ENCODE peak calls at places on chromosomes 5 and 9, in four cellular contexts. D, R, P and O are unnamed samples.

GRCh38 chr5:94707359-94707758 is 88.9 kb downstream of the SLF1 start:
- DNase-seq in D (no peak), R (no peak), P (no peak), O (no peak)

GRCh38 chr9:116323571-116323970 is 170.0 kb downstream of the PAPPA start:
- DNase-seq in D (no peak), R (no peak), P (no peak), O (no peak)

GRCh38 chr9:93680445-93681315 is 104.3 kb downstream of the PHF2 start:
- DNase-seq in D (no peak), R (peak), P (no peak), O (no peak)

GRCh38 chr9:469672-470040 is 255.0 kb downstream of the DOCK8 start:
- DNase-seq in D (no peak), R (peak), P (no peak), O (no peak)

GRCh38 chr9:28037968-28038367 is 464.7 kb upstream of the C9orf72 start:
- DNase-seq in D (no peak), R (no peak), P (no peak), O (no peak)

GRCh38 chr5:64869419-64869818 is 100.7 kb downstream of the CWC27 start:
- DNase-seq in D (no peak), R (no peak), P (no peak), O (peak)

GRCh38 chr5:56908942-56909293 is 478 bp upstream of the SETD9 start:
- DNase-seq in D (no peak), R (no peak), P (no peak), O (peak)

GRCh38 chr5:123460296-123460729 is 37.1 kb upstream of the CEP120 start:
- DNase-seq in D (no peak), R (no peak), P (no peak), O (peak)

GRCh38 chr9:128125575-128126354 is 1.8 kb downstream of the PTGES2 start:
- DNase-seq in D (no peak), R (no peak), P (no peak), O (no peak)

GRCh38 chr9:125911861-125912260 is 164.7 kb downstream of the PBX3 start:
- DNase-seq in D (no peak), R (no peak), P (no peak), O (no peak)

DNA sequence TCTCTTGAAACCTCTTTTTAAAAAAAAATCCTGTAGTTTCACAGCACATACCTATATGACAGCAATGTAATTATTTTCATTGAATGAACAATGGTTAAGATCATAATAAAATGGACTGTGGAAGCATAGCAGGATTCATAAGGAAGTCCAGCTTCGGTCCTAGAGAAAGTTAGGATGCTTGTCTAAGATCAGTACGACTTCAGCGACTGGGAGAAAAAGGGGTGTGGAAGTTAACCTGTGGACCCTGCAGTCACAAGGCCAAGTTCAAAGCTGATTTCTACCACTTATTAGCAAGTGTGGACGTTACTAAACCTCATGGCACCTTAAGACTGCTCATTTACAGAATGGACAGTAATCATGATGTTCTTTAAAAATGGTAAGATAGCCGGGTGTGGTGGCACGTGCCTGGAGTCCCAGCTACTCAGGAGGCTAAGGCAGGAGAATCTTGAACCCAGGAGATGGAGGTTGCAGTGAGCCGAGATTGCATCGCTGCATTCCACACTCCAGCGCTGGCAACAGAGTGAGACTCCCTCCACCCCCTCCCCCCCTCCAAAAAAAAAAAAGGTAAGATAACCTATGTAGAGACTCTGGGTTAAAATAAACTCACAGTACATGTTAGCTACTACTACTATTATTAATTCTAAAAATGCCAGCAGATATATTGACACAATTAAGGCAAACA is 71.6 kb upstream of the PCA3 start:
- DNase-seq in D (no peak), R (peak), P (no peak), O (no peak)
- H2AFZ ChIP-seq in D (no peak), R (peak), P (no peak), O (no peak)

DNA sequence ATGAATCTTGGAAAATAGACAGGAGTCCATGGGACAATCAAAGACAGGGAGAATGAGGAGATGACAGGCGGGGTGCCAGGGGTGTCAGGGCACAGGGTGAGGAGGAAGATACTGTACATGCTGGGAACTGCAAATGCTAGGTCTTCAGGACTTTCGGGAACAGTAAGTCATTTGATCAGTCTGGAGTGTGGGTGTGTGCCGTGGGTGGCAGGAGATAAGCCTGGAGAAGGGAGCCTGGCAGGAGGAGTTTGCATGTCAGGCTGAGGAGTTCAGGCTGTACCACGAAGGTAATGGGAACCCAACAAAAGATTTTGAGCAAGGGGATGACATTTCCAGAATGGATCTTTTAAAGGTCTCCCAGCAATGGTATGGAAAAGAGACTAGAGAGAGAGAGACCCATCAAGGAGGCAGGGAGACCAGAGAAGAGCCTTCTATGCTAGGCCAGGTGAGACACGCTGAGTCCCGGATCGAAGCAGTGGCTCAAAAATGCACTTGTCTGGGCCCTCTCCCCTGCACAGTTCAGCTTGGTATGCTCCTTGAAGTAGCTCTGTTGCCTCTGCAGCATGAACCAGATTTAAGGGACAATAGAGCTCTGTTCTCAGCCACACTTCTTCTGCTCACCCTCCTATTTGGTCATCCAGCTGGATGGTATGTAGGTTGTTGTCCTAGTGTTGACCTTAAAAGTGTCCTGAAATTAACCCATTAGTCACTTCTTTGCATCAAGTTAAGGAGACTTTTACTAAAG is 76.9 kb upstream of the FER start:
- DNase-seq in D (no peak), R (no peak), P (no peak), O (no peak)
- TF ChIP-seq ATF3 in D (no peak), R (no peak), P (no peak), O (no peak)

GRCh38 chr5:92391-93220 is 638 bp downstream of the PLEKHG4B start:
- DNase-seq in D (no peak), R (no peak), P (no peak), O (no peak)

GRCh38 chr5:90590-91547 is 1.1 kb upstream of the PLEKHG4B start:
- DNase-seq in D (no peak), R (no peak), P (no peak), O (no peak)

GRCh38 chr5:93221-93980 is 1.4 kb downstream of the PLEKHG4B start:
- DNase-seq in D (no peak), R (no peak), P (no peak), O (no peak)

GRCh38 chr5:89337-90286 is 2.4 kb upstream of the PLEKHG4B start:
- DNase-seq in D (no peak), R (no peak), P (no peak), O (no peak)

GRCh38 chr5:91556-92263 is at the start of gene PLEKHG4B:
- DNase-seq in D (no peak), R (peak), P (no peak), O (no peak)
- TF ChIP-seq RAD21 in D (no peak), R (no peak), P (no peak), O (no peak)

GRCh38 chr5:62142351-62142750 is 163.7 kb upstream of the KIF2A start:
- DNase-seq in D (no peak), R (no peak), P (no peak), O (no peak)

GRCh38 chr5:62137628-62138027 is 168.4 kb upstream of the KIF2A start:
- DNase-seq in D (no peak), R (no peak), P (no peak), O (no peak)

GRCh38 chr5:62139741-62140140 is 166.3 kb upstream of the KIF2A start:
- DNase-seq in D (no peak), R (no peak), P (no peak), O (no peak)

GRCh38 chr5:62134811-62135210 is 171.2 kb upstream of the KIF2A start:
- DNase-seq in D (no peak), R (no peak), P (no peak), O (no peak)

DNA sequence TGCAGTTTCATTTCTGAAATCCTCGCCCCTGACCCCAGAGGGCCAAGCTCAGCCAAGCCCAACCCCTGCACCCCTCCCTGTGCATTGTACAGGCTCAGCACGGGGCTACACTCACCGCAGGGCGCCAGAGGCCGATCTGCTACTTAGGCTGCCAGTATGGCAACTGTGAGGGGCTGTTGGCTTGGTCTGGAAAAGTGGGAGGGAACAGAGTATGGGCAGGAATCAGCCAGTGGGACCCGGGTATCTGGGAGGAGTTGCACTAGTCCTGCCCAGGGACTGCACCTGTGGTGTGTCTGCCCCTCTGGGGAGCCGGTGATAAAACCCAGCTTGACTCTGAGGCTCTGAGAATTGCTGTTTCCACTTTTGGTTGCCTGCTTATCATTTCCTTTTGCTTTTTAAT is 167.4 kb upstream of the KIF2A start:
- DNase-seq in D (no peak), R (peak), P (no peak), O (no peak)
- H2AFZ ChIP-seq in D (no peak), R (peak), P (no peak), O (no peak)

GRCh38 chr9:38011991-38012390 is 57.0 kb downstream of the SHB start:
- DNase-seq in D (no peak), R (no peak), P (no peak), O (no peak)

GRCh38 chr9:38009035-38009501 is 60.0 kb downstream of the SHB start:
- DNase-seq in D (no peak), R (no peak), P (no peak), O (no peak)

GRCh38 chr9:38012767-38013450 is 56.1 kb downstream of the SHB start:
- DNase-seq in D (no peak), R (no peak), P (no peak), O (no peak)

GRCh38 chr9:38009990-38010389 is 59.0 kb downstream of the SHB start:
- DNase-seq in D (no peak), R (no peak), P (no peak), O (no peak)

DNA sequence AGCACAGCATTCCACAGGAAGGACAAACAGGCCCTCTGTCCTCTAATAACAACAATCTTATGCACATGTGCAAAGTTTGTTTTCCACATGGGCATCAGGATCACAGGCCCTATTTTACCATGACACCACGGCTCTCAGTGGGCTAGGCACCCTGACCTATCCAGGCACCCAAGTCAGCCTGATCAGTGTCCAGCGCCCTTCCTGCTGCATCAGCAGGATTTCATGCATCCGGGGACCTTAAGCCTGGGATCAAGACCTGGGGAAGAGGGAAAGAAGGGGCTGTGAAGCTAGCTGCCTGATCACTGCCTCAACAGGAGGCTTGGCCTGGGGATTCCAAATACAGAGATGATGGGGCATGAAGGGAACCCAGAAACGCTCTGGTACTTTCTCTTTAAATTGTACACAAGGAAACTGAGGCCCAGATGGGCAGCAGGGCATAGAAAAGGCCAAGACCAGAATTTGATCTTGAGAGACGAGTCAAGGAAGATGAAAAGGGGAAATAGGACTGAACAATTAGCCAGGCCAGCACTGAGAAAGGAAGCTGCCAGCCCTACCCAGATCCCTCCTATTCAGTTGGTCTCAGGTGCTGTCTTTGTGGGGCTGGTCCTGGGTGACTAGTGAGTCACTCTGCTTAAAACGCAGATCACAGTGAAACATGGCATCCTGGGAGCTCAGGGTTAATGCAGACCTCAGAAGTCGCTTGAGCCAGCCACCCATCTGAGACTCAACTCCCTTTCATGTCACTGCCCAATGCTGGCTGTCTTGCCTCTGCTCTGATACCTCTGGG is 57.9 kb downstream of the SHB start:
- DNase-seq in D (no peak), R (no peak), P (no peak), O (no peak)
- TF ChIP-seq ATF3 in D (no peak), R (no peak), P (no peak), O (no peak)

DNA sequence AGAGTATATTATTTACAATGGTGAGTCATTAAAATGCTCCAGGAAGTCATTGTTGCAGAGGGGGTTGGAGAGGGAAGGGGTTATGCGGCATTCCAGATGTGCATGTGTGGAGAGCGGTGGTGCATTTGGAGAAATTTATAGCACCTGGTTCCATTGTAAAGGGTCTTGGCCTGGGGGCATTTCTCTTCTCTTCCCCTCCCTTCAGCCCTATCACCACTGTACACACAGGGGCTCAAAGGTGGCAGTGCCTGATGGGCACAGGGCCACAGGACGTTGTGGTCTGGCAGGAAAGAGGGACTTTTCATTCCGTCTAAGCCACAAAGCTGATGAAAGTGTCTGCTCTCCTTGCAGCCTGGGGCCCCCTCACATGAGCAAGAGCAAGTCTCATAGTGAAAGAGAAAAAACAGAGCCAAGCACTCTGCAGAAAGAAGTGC is 442.4 kb upstream of the ZNF462 start:
- DNase-seq in D (no peak), R (no peak), P (peak), O (no peak)
- TF ChIP-seq RAD21 in D (no peak), R (no peak), P (no peak), O (no peak)